ENCODE peak calls at places on chromosomes 5 and 9, in four cellular contexts. I is A549, E is stomach, W is right lobe of liver. A is an unnamed sample. For H3K9me3, the result is how much of the 10 kb centered on the place peaks cover.

GRCh38 chr9:130499804-130500263 is 55.1 kb downstream of the ASS1 start:
- DNase-seq in I (peak), E (peak), W (peak), A (no peak)

GRCh38 chr9:125746017-125746773 is 978 bp upstream of the PBX3 start:
- DNase-seq in I (peak), E (peak), W (peak), A (peak)

GRCh38 chr5:17203329-17204132 is 13.9 kb upstream of the BASP1 start:
- DNase-seq in I (peak), E (no peak), W (no peak), A (no peak)

GRCh38 chr5:1462358-1462757 is 17.1 kb upstream of the SLC6A3 start:
- DNase-seq in I (no peak), E (no peak), W (peak), A (no peak)

GRCh38 chr9:128072144-128073021 is 4.4 kb downstream of the SLC25A25 start:
- DNase-seq in I (no peak), E (peak), W (peak), A (peak)

GRCh38 chr5:1497271-1497777 is 26.4 kb downstream of the LPCAT1 start:
- DNase-seq in I (no peak), E (no peak), W (no peak), A (no peak)

GRCh38 chr9:122991370-122991830 is 42.1 kb upstream of the GPR21 start:
- DNase-seq in I (peak), E (no peak), W (no peak), A (no peak)

GRCh38 chr5:176533894-176534611 is 3.1 kb downstream of the RNF44 start:
- DNase-seq in I (peak), E (peak), W (peak), A (peak)

GRCh38 chr9:98880311-98881015 is 63.2 kb upstream of the COL15A1 start:
- DNase-seq in I (no peak), E (no peak), W (no peak), A (no peak)

GRCh38 chr5:74885170-74885569 is 19.0 kb upstream of the FAM169A start:
- DNase-seq in I (no peak), E (no peak), W (no peak), A (no peak)

GRCh38 chr9:98280574-98280973 is 25.1 kb upstream of the TBC1D2 start:
- DNase-seq in I (no peak), E (no peak), W (no peak), A (no peak)

GRCh38 chr9:3553076-3553765 is 27.4 kb upstream of the RFX3 start:
- DNase-seq in I (no peak), E (no peak), W (no peak), A (no peak)

GRCh38 chr9:113148996-113149960 is 1.5 kb upstream of the SLC31A2 start:
- DNase-seq in I (no peak), E (no peak), W (no peak), A (no peak)

GRCh38 chr5:63127054-63127453 is 548.4 kb downstream of the LRRC70 start:
- DNase-seq in I (no peak), E (no peak), W (no peak), A (no peak)

GRCh38 chr9:124695280-124695890 is 75.7 kb downstream of the NR6A1 start:
- DNase-seq in I (no peak), E (no peak), W (no peak), A (no peak)

GRCh38 chr5:168162464-168162863 is 129.0 kb upstream of the WWC1 start:
- DNase-seq in I (no peak), E (no peak), W (no peak), A (no peak)

GRCh38 chr5:157670662-157671591 is at the start of gene C5orf52:
- DNase-seq in I (peak), E (no peak), W (peak), A (peak)

GRCh38 chr9:73565833-73566465 is 414.3 kb downstream of the ANXA1 start:
- DNase-seq in I (no peak), E (no peak), W (no peak), A (no peak)

GRCh38 chr5:140321796-140322195 is 18.9 kb upstream of the PFDN1 start:
- DNase-seq in I (no peak), E (no peak), W (peak), A (peak)

GRCh38 chr9:136613824-136614371 is 48.8 kb upstream of the EGFL7 start:
- DNase-seq in I (no peak), E (no peak), W (no peak), A (no peak)

GRCh38 chr9:114759512-114759911 is 46.3 kb downstream of the TNFSF15 start:
- DNase-seq in I (no peak), E (no peak), W (no peak), A (no peak)

GRCh38 chr9:12680341-12680740 is 12.8 kb upstream of the TYRP1 start:
- DNase-seq in I (no peak), E (no peak), W (no peak), A (no peak)

GRCh38 chr5:150630459-150631325 is 9.8 kb upstream of the SYNPO start:
- DNase-seq in I (no peak), E (no peak), W (peak), A (peak)

GRCh38 chr9:19232117-19232829 is 1.8 kb downstream of the DENND4C start:
- DNase-seq in I (no peak), E (no peak), W (no peak), A (no peak)

GRCh38 chr5:142492781-142493281 is 168.0 kb upstream of the SPRY4 start:
- DNase-seq in I (no peak), E (no peak), W (no peak), A (no peak)

GRCh38 chr5:155759984-155760383 is 567.0 kb upstream of the SGCD start:
- DNase-seq in I (no peak), E (no peak), W (no peak), A (no peak)

GRCh38 chr5:149223081-149223848 is 48.4 kb upstream of the AFAP1L1 start:
- DNase-seq in I (no peak), E (no peak), W (no peak), A (no peak)

GRCh38 chr5:149737355-149737754 is 7.2 kb downstream of the PPARGC1B start:
- DNase-seq in I (no peak), E (no peak), W (no peak), A (no peak)

GRCh38 chr5:84494453-84494852 is 109.8 kb upstream of the EDIL3 start:
- DNase-seq in I (no peak), E (no peak), W (no peak), A (no peak)

GRCh38 chr5:181100121-181101015 is 30.6 kb downstream of the OR2V1 start:
- DNase-seq in I (no peak), E (no peak), W (no peak), A (no peak)
- H3K4me3 ChIP-seq in I (no peak), E (peak), W (no peak), A (peak)

DNA sequence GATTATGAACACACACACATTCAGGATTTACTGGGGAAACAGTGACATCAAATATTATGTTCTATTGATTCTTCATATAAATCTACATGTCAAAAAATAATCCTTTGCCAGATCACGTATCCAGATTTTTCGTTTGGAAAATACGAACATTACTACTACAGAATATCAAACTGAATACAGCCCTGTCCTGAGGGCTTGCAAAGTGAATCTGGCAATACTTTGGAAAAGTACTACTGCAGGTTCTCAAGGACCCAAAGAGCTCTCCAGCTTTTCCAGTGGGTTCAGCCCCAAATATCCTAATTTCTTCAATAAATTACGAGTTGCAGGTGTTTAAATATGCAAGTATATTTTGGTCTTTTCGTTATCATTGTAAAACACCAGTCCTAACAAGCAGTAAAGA is 411 bp upstream of the NDUFS4 start:
- DNase-seq in I (peak), E (no peak), W (no peak), A (no peak)
- H3K27ac ChIP-seq in I (peak), E (peak), W (peak), A (peak)

DNA sequence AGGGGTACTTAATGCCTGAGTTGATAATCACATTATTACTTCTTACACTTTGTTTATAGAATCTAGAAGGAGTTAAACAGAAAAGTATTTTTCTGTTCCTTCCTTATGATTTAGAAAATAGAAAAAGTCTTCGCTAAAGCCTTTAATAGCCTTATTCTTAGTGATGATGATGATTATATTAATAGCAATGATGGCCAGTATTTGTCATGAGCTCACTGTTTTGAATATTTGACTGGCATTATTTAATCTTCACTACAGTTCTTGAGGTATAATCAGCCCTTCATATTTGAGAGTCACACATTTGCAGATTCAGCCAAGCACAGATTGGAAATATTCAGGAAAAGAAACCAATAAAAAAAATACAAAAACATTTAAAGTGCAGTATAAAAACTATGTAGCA is 23.3 kb downstream of the NIPBL start:
- DNase-seq in I (no peak), E (no peak), W (no peak), A (no peak)
- H3K9me3 ChIP-seq in I (under half), E (under half), W (under half), A (under half)

GRCh38 chr9:133058051-133058450 is 3.7 kb upstream of the CEL start:
- DNase-seq in I (no peak), E (no peak), W (no peak), A (no peak)

GRCh38 chr9:133060417-133060841 is 1.4 kb upstream of the CEL start:
- DNase-seq in I (no peak), E (no peak), W (no peak), A (no peak)

GRCh38 chr9:133059623-133060022 is 2.2 kb upstream of the CEL start:
- DNase-seq in I (no peak), E (no peak), W (no peak), A (no peak)

GRCh38 chr9:133057553-133057952 is 4.2 kb upstream of the CEL start:
- DNase-seq in I (no peak), E (no peak), W (no peak), A (no peak)

GRCh38 chr9:133058550-133059320 is 3.0 kb upstream of the CEL start:
- DNase-seq in I (no peak), E (no peak), W (no peak), A (no peak)
- H3K4me3 ChIP-seq in I (no peak), E (no peak), W (no peak), A (no peak)

GRCh38 chr9:33445389-33445881 is 2.0 kb downstream of the AQP3 start:
- DNase-seq in I (no peak), E (peak), W (peak), A (no peak)

GRCh38 chr9:33445941-33446506 is 1.4 kb downstream of the AQP3 start:
- DNase-seq in I (no peak), E (peak), W (no peak), A (no peak)

GRCh38 chr9:33448159-33448511 is 742 bp upstream of the AQP3 start:
- DNase-seq in I (no peak), E (no peak), W (peak), A (no peak)

GRCh38 chr9:33447404-33448158 is at the start of gene AQP3:
- DNase-seq in I (peak), E (peak), W (peak), A (peak)

GRCh38 chr9:33446507-33447403 is 638 bp downstream of the AQP3 start:
- DNase-seq in I (peak), E (peak), W (peak), A (peak)
- H3K27ac ChIP-seq in I (peak), E (peak), W (peak), A (peak)

A was measured in left ventricle myocardium inferior.